ENCODE peak calls at places on chromosomes 4 and X, in six cellular contexts. C is H9, A is IMR-90, E is mesenchymal stem cell, F is H1, Y is trophoblast cell. I is an unnamed sample.
A peak's percentile ranks its signal among the peaks of the same experiment; 100 is the strongest.

GRCh38 chr4:158170691-158171455 is 2.0 kb downstream of the GASK1B start:
- DNase-seq in C (peak; percentile 60), A (peak; percentile 23), E (peak; percentile 44), F (peak; percentile 86), Y (peak; percentile 57), I (no peak)

GRCh38 chr4:128782875-128783614 is 26.5 kb upstream of the JADE1 start:
- DNase-seq in C (no peak), A (peak; percentile 58), E (no peak), F (no peak), Y (peak; percentile 42), I (no peak)

GRCh38 chr4:71520308-71520707 is 181.5 kb downstream of the SLC4A4 start:
- DNase-seq in C (no peak), A (no peak), E (no peak), F (no peak), Y (no peak), I (no peak)

GRCh38 chr4:168715889-168716288 is 219.0 kb downstream of the PALLD start:
- DNase-seq in C (no peak), A (no peak), E (no peak), F (no peak), Y (no peak), I (no peak)

GRCh38 chrX:39491548-39492297 is 606.0 kb downstream of the BCOR start:
- DNase-seq in C (no peak), A (no peak), E (no peak), F (no peak), Y (peak; percentile 4), I (no peak)

GRCh38 chr4:2101346-2102044 is 42.4 kb downstream of the NAT8L start:
- DNase-seq in C (no peak), A (peak; percentile 48), E (no peak), F (no peak), Y (no peak), I (no peak)

GRCh38 chr4:24924309-24924781 is 11.5 kb upstream of the CCDC149 start:
- DNase-seq in C (no peak), A (peak; percentile 97), E (peak; percentile 78), F (no peak), Y (peak; percentile 58), I (no peak)

GRCh38 chr4:150593996-150594395 is 12.0 kb downstream of the MAB21L2 start:
- DNase-seq in C (no peak), A (peak; percentile 36), E (peak; percentile 33), F (no peak), Y (peak; percentile 16), I (no peak)

GRCh38 chrX:140975472-140975871 is 26.9 kb upstream of the SPANXB1 start:
- DNase-seq in C (no peak), A (no peak), E (no peak), F (no peak), Y (no peak), I (no peak)

GRCh38 chr4:36351082-36351666 is 69.8 kb downstream of the DTHD1 start:
- DNase-seq in C (peak; percentile 59), A (peak; percentile 10), E (peak; percentile 36), F (peak; percentile 60), Y (peak; percentile 75), I (peak; percentile 48)

GRCh38 chr4:140943486-140943885 is 187.3 kb upstream of the TBC1D9 start:
- DNase-seq in C (no peak), A (peak; percentile 77), E (no peak), F (no peak), Y (no peak), I (no peak)

GRCh38 chrX:1904663-1905218 is 289.9 kb downstream of the ASMT start:
- DNase-seq in C (no peak), A (no peak), E (no peak), F (no peak), Y (no peak), I (no peak)

GRCh38 chrX:49177338-49177833 is 5.7 kb downstream of the PLP2 start:
- DNase-seq in C (no peak), A (no peak), E (no peak), F (no peak), Y (no peak), I (no peak)

GRCh38 chr4:3805026-3805425 is 38.8 kb downstream of the ADRA2C start:
- DNase-seq in C (no peak), A (no peak), E (no peak), F (no peak), Y (no peak), I (no peak)

GRCh38 chr4:8029689-8030088 is 90.0 kb upstream of the AFAP1 start:
- DNase-seq in C (no peak), A (no peak), E (no peak), F (no peak), Y (no peak), I (no peak)

GRCh38 chrX:11188664-11189063 is 77.5 kb downstream of the HCCS start:
- DNase-seq in C (no peak), A (peak; percentile 38), E (no peak), F (no peak), Y (no peak), I (no peak)

GRCh38 chr4:124212835-124213640 is 499.5 kb downstream of the ANKRD50 start:
- DNase-seq in C (no peak), A (peak; percentile 34), E (peak; percentile 40), F (no peak), Y (no peak), I (no peak)

GRCh38 chr4:122542411-122543236 is 78.2 kb downstream of the IL21 start:
- DNase-seq in C (no peak), A (peak; percentile 65), E (peak; percentile 79), F (no peak), Y (no peak), I (no peak)

DNA sequence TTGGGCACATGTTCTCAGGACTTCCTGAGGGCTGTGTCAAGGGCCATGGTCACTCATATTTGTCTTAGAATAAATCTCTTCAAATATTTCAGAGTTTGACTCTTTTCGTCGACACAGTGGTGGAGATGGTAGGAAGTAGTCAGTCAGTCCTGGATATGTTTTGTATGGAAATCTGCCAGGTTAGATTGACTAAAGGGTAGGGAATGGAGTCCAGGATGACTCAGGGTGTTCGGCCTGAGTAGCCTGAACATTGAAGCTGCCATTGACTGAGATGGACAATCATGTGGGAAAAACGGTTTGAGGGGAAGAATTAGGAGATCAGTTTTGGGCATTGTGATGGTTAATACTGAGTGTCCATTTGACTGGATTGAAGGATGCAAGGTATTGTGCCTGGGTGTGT is 177.1 kb upstream of the CENPE start:
- DNase-seq in C (no peak), A (peak; percentile 0), E (no peak), F (no peak), Y (no peak), I (no peak)
- H2AK5ac ChIP-seq in C (no peak overlapping the region), A (no peak overlapping the region), E (no peak overlapping the region), F (peak overlapping the region; percentile 19), Y (no peak overlapping the region), I (no peak overlapping the region)

GRCh38 chr4:179766938-179767337 is 2324.7 kb upstream of the AGA start:
- DNase-seq in C (no peak), A (peak; percentile 6), E (no peak), F (no peak), Y (no peak), I (no peak)

GRCh38 chr4:179762840-179763239 is 2320.6 kb upstream of the AGA start:
- DNase-seq in C (no peak), A (no peak), E (no peak), F (no peak), Y (no peak), I (no peak)
- H2AFZ ChIP-seq in C (no peak overlapping the region), A (no peak overlapping the region), E (no peak overlapping the region), F (no peak overlapping the region), Y (no peak overlapping the region), I (no peak overlapping the region)

GRCh38 chr4:55524844-55525571 is 21.7 kb downstream of the CLOCK start:
- DNase-seq in C (no peak), A (peak; percentile 18), E (peak; percentile 12), F (no peak), Y (no peak), I (no peak)
- H3K27ac ChIP-seq in C (no peak overlapping the region), A (peak overlapping the region; percentile 35), E (no peak overlapping the region), F (no peak overlapping the region), Y (no peak overlapping the region), I (no peak overlapping the region)

GRCh38 chr4:6687947-6688878 is 5.5 kb upstream of the S100P start:
- DNase-seq in C (peak; percentile 58), A (no peak), E (no peak), F (no peak), Y (peak; percentile 89), I (no peak)
- H2AK5ac ChIP-seq in C (no peak overlapping the region), A (peak overlapping the region; percentile 89), E (peak overlapping the region; percentile 33), F (peak overlapping the region; percentile 65), Y (peak overlapping the region; percentile 90), I (no peak overlapping the region)

I was measured in neuronal stem cell.